ENCODE peak calls at places on chromosomes 2 and 18, in six cellular contexts. X, I, S, J, F and R are unnamed samples. For H3K36me3, the result is how much of the 10 kb centered on the place peaks cover.

GRCh38 chr2:194203898-194204297 is 1453.1 kb upstream of the SLC39A10 start:
- DNase-seq in I (no peak), S (peak), X (no peak), F (no peak), J (no peak), R (no peak)

GRCh38 chr2:221423212-221423804 is 148.8 kb downstream of the EPHA4 start:
- DNase-seq in J (no peak), F (no peak), S (no peak), I (no peak), X (no peak), R (peak)

GRCh38 chr18:78525364-78526111 is 454.1 kb upstream of the SALL3 start:
- DNase-seq in F (no peak), I (no peak), J (no peak), X (no peak), S (no peak), R (no peak)

GRCh38 chr18:75548353-75548752 is 120.8 kb upstream of the SMIM21 start:
- DNase-seq in F (no peak), J (no peak), X (no peak), S (peak), I (peak), R (no peak)

GRCh38 chr2:241350530-241350877 is 5.6 kb upstream of the FARP2 start:
- DNase-seq in I (no peak), F (no peak), J (no peak), X (no peak), S (no peak), R (no peak)

GRCh38 chr2:51812138-51812866 is 780.4 kb upstream of the NRXN1 start:
- DNase-seq in I (no peak), X (no peak), S (peak), J (no peak), F (no peak), R (no peak)

GRCh38 chr2:173459363-173459762 is 104.7 kb downstream of the CDCA7 start:
- DNase-seq in I (no peak), X (no peak), F (no peak), J (no peak), S (no peak), R (no peak)

GRCh38 chr18:79681484-79682387 is 2.1 kb downstream of the CTDP1 start:
- DNase-seq in F (no peak), X (no peak), I (no peak), J (no peak), S (no peak), R (no peak)

GRCh38 chr2:217527586-217528202 is 475.1 kb downstream of the TNS1 start:
- DNase-seq in J (no peak), X (no peak), S (no peak), F (no peak), I (no peak), R (no peak)

GRCh38 chr18:79383388-79384056 is 12.2 kb upstream of the NFATC1 start:
- DNase-seq in I (no peak), J (peak), F (no peak), S (no peak), X (no peak), R (no peak)

GRCh38 chr18:72530622-72531021 is 13.5 kb downstream of the CBLN2 start:
- DNase-seq in I (no peak), S (no peak), J (no peak), F (no peak), X (no peak), R (no peak)

GRCh38 chr2:220224711-220225519 is 597.5 kb downstream of the SLC4A3 start:
- DNase-seq in X (no peak), J (no peak), I (no peak), F (no peak), S (no peak), R (no peak)

GRCh38 chr18:40037386-40037785 is 1917.6 kb upstream of the PIK3C3 start:
- DNase-seq in S (no peak), F (no peak), I (no peak), X (no peak), J (no peak), R (no peak)

GRCh38 chr2:15799432-15799827 is 140.9 kb upstream of the MYCN start:
- DNase-seq in X (no peak), J (no peak), I (peak), S (no peak), F (no peak), R (peak)

GRCh38 chr18:79517322-79517721 is 121.6 kb downstream of the NFATC1 start:
- DNase-seq in J (no peak), S (no peak), X (peak), I (no peak), F (no peak), R (peak)

GRCh38 chr2:181846840-181847554 is 44.5 kb upstream of the ITPRID2 start:
- DNase-seq in F (no peak), J (no peak), I (no peak), X (no peak), S (no peak), R (no peak)

GRCh38 chr2:231000211-231000904 is 4.4 kb downstream of the SPATA3 start:
- DNase-seq in X (peak), I (no peak), S (no peak), F (no peak), J (no peak), R (no peak)

GRCh38 chr2:217987391-217987790 is 15.4 kb downstream of the TNS1 start:
- DNase-seq in X (peak), S (no peak), I (no peak), F (peak), J (peak), R (no peak)

GRCh38 chr2:98794214-98794810 is 63.4 kb upstream of the MGAT4A start:
- DNase-seq in I (no peak), X (no peak), S (no peak), F (no peak), J (no peak), R (no peak)

GRCh38 chr2:83933743-83934142 is 525.3 kb downstream of the SUCLG1 start:
- DNase-seq in I (no peak), X (no peak), S (no peak), F (no peak), J (no peak), R (no peak)

GRCh38 chr18:55552498-55553189 is 35.3 kb downstream of the TCF4 start:
- DNase-seq in I (no peak), F (no peak), J (no peak), X (no peak), S (no peak), R (no peak)

GRCh38 chr2:11596801-11597200 is 63.0 kb downstream of the GREB1 start:
- DNase-seq in S (no peak), F (no peak), X (no peak), I (no peak), J (peak), R (no peak)
- H3K36me3 ChIP-seq in S (under half), F (under half), X (under half), I (under half), J (under half), R (under half)

DNA sequence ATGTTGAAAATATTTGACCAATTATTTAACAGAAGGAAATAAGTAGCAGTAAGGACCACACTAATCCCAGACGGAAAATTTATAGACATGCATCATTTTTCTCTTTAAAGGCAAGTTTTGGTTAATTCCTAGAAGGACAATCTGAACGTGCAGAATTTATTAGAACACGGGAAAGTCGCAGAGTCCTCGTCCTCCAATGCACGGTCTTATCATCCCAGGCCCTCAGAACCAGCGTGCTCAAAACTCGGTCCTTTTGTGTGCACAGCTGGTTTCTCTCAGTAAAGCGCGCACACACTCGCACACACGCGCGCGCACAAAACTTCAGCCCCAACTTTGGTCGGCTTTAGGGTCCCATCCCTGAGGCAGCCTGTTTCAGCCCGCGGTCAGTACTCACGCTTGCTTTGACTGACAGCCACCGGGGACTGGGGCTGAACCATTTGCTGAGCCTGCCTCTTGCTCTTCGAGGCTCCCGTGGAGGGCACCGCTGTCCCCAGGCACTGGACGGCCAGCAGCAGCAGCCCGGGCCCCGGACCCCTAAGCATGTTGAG is 533 bp downstream of the FN1 start:
- DNase-seq in S (no peak), I (peak), X (peak), F (no peak), J (peak), R (peak)
- H3K36me3 ChIP-seq in S (under half), I (under half), X (under half), F (under half), J (under half), R (under half)

GRCh38 chr2:239130041-239130440 is 270.8 kb downstream of the HDAC4 start:
- DNase-seq in I (no peak), J (no peak), F (no peak), X (no peak), S (no peak), R (peak)

GRCh38 chr2:239131521-239131920 is 269.3 kb downstream of the HDAC4 start:
- DNase-seq in X (no peak), I (no peak), F (no peak), S (no peak), J (no peak), R (no peak)

GRCh38 chr2:239132156-239132709 is 268.6 kb downstream of the HDAC4 start:
- DNase-seq in I (no peak), J (no peak), X (no peak), F (no peak), S (no peak), R (no peak)

GRCh38 chr2:239129147-239129896 is 271.5 kb downstream of the HDAC4 start:
- DNase-seq in S (no peak), J (no peak), F (no peak), I (no peak), X (no peak), R (peak)

DNA sequence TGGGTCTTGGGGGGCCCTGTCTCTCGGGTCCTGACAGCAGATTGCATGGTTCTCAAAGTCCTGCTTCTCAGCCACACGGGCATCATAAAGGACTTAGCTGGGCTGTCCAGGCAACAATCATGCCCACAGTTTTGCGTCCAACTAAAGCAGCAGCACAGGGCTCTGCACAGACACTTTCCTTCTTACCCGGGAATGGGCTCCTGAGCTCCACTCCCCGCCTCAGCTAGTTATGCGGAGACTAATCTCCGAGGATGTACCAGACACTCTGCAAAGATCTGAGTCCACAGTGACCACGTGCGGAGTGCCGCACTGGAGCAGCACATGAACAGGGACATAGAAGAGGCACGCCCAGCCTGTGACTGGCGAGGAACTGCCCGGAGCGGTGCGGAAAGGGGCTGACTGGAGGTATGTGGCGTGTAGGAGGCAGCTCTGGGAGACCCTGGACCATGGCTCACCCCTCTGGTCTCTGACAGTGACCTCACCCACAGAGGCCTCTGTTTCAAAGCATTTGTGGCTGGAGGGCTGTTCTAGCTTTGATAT is 270.0 kb downstream of the HDAC4 start:
- DNase-seq in S (no peak), I (no peak), J (no peak), X (no peak), F (no peak), R (no peak)
- H3K36me3 ChIP-seq in S (under half), I (under half), J (under half), X (under half), F (under half), R (under half)

GRCh38 chr2:201136889-201137321 is 20.9 kb downstream of the CFLAR start:
- DNase-seq in J (no peak), X (no peak), I (no peak), F (no peak), S (no peak), R (no peak)

GRCh38 chr2:201139836-201140599 is 24.1 kb downstream of the CFLAR start:
- DNase-seq in I (no peak), J (no peak), S (no peak), X (no peak), F (no peak), R (no peak)

GRCh38 chr2:201138401-201138970 is 22.5 kb downstream of the CFLAR start:
- DNase-seq in I (no peak), S (no peak), F (no peak), J (no peak), X (no peak), R (no peak)

GRCh38 chr2:201135396-201135795 is 19.4 kb downstream of the CFLAR start:
- DNase-seq in X (no peak), F (no peak), I (no peak), J (no peak), S (no peak), R (no peak)

GRCh38 chr2:201137505-201138400 is 21.8 kb downstream of the CFLAR start:
- DNase-seq in X (no peak), I (no peak), S (no peak), J (no peak), F (no peak), R (no peak)
- H3K36me3 ChIP-seq in X (under half), I (under half), S (under half), J (under half), F (under half), R (half or more)

GRCh38 chr2:196725882-196726281 is 73.6 kb downstream of the GTF3C3 start:
- DNase-seq in I (no peak), S (no peak), F (no peak), J (no peak), X (no peak), R (no peak)
- H3K36me3 ChIP-seq in I (under half), S (under half), F (under half), J (under half), X (under half), R (under half)

GRCh38 chr2:24209389-24210105 is 34.7 kb downstream of the FAM228A start:
- DNase-seq in F (no peak), I (no peak), X (no peak), J (no peak), S (no peak), R (no peak)
- H3K36me3 ChIP-seq in F (under half), I (under half), X (under half), J (under half), S (under half), R (half or more)